ENCODE peak calls at places on chromosomes 13 and 19, in seven cellular contexts. J is osteoblast, Y is lower lobe of right lung, C is stomach, M is Peyer's patch, D is heart left ventricle, R is psoas muscle. O is an unnamed sample.

GRCh38 chr19:1009976-1010538 is 9.8 kb downstream of the GRIN3B start:
- DNase-seq in R (no peak), Y (no peak), D (no peak), C (no peak), M (no peak), J (no peak), O (no peak)

GRCh38 chr13:73720216-73720840 is 413.9 kb downstream of the KLF12 start:
- DNase-seq in Y (no peak), M (no peak), D (no peak), J (no peak), R (no peak), C (no peak), O (no peak)

GRCh38 chr13:93309886-93310520 is 83.4 kb downstream of the GPC6 start:
- DNase-seq in C (no peak), Y (no peak), J (peak; percentile 86), D (no peak), R (no peak), M (no peak), O (peak; percentile 27)

GRCh38 chr13:108919036-108919907 is 289.9 kb downstream of the MYO16 start:
- DNase-seq in J (peak; percentile 58), C (no peak), D (no peak), Y (no peak), R (no peak), M (no peak), O (no peak)

GRCh38 chr13:24187185-24187584 is 26.7 kb downstream of the SPATA13 start:
- DNase-seq in C (no peak), M (no peak), J (peak; percentile 47), Y (no peak), D (no peak), R (no peak), O (no peak)

GRCh38 chr19:37594064-37594981 is at the start of the genes ZNF540 and ZNF571:
- DNase-seq in C (peak; percentile 95), M (peak; percentile 95), D (peak; percentile 96), J (peak; percentile 96), R (peak; percentile 93), Y (peak; percentile 98), O (peak; percentile 97)

GRCh38 chr13:46345866-46346265 is 41.2 kb downstream of the RUBCNL start:
- DNase-seq in J (no peak), R (no peak), M (no peak), C (no peak), Y (no peak), D (no peak), O (no peak)

GRCh38 chr13:59447031-59447430 is 716.7 kb downstream of the DIAPH3 start:
- DNase-seq in D (no peak), C (no peak), M (no peak), J (no peak), R (no peak), Y (no peak), O (no peak)

GRCh38 chr19:919157-920050 is 2.3 kb downstream of the KISS1R start:
- DNase-seq in R (no peak), Y (no peak), J (peak; percentile 92), D (no peak), M (peak; percentile 61), C (no peak), O (no peak)

GRCh38 chr13:22060187-22060586 is 389.3 kb downstream of the FGF9 start:
- DNase-seq in M (no peak), Y (no peak), R (no peak), D (no peak), C (no peak), J (no peak), O (no peak)

GRCh38 chr19:1469936-1470863 is 8.8 kb downstream of the C19orf25 start:
- DNase-seq in Y (peak; percentile 64), J (peak; percentile 95), R (peak; percentile 35), D (no peak), C (peak; percentile 57), M (peak; percentile 74), O (peak; percentile 48)

GRCh38 chr19:17553256-17553655 is 2.2 kb upstream of the COLGALT1 start:
- DNase-seq in M (no peak), D (peak; percentile 85), C (no peak), Y (no peak), R (peak; percentile 65), J (peak; percentile 89), O (peak; percentile 98)

GRCh38 chr13:28866932-28867331 is 46.8 kb downstream of the MTUS2 start:
- DNase-seq in J (no peak), M (no peak), Y (no peak), D (no peak), C (no peak), R (no peak), O (no peak)

GRCh38 chr13:21033224-21033855 is 28.0 kb downstream of the LATS2 start:
- DNase-seq in J (no peak), R (no peak), C (peak; percentile 69), Y (no peak), M (no peak), D (peak; percentile 61), O (peak; percentile 50)

GRCh38 chr19:47239610-47240296 is 8.8 kb upstream of the BBC3 start:
- DNase-seq in C (peak; percentile 58), Y (peak; percentile 65), M (peak; percentile 41), J (peak; percentile 96), R (peak; percentile 58), D (peak; percentile 63), O (peak; percentile 65)

GRCh38 chr13:23828086-23828485 is 61.1 kb downstream of the MIPEP start:
- DNase-seq in M (no peak), D (no peak), C (no peak), Y (no peak), J (no peak), R (no peak), O (no peak)

GRCh38 chr13:81929988-81930387 is 1589.1 kb upstream of the SPRY2 start:
- DNase-seq in Y (no peak), M (no peak), C (no peak), J (no peak), D (no peak), R (no peak), O (peak; percentile 5)

GRCh38 chr13:30134578-30134977 is 172.8 kb downstream of the KATNAL1 start:
- DNase-seq in M (no peak), Y (no peak), C (no peak), D (no peak), R (no peak), J (no peak), O (no peak)

GRCh38 chr19:6744381-6745288 is 5.2 kb downstream of the TRIP10 start:
- DNase-seq in Y (peak; percentile 81), D (peak; percentile 94), M (peak; percentile 37), J (peak; percentile 99), R (peak; percentile 91), C (peak; percentile 90), O (peak; percentile 84)

GRCh38 chr19:34141036-34141435 is 31.3 kb upstream of the LSM14A start:
- DNase-seq in Y (no peak), M (no peak), D (no peak), C (no peak), R (no peak), J (no peak), O (no peak)

DNA sequence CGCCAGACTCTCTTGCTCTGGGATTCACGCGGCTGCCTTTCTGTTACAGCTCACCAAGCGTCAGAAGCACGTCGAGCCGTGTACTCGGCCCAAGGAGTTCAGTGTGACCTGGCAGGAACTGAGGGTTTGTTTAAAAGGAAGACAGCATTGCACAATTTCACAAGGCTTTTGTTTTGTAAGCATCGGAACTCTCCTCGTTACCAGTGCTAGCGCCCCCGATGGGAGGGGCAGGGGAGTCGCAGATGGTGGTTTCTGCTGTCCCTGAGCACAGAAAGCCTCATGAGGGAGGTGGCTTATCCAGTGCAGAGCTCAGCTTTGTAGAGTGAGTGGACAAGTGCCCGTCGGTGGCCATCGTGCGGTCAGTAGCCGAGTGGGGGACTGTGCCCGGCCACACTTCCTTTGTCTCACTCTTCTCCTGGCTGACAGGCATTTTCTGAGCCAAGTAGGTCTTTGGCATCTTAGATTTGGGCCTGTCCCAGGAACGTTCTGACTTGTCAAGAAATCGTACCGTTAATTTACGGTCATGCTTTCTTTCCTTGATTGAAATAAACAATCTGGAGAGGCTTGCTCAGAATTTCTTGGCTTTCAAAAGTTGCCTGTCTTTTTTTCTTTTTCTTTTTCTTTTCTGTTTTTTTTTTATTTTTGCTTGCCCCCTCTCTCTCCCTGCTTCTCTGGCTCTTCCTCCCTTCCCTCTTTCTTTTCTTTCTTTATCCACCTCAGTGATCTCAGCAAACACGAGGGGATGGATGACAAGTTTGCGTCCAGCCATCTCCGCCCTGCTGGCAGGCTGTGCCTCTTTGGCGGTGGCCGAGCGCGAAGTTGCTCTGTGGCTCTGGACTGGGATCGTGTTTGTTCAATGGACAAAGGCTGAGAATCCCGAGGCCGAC is 7.7 kb downstream of the KDM4B start:
- DNase-seq in J (peak; percentile 92), C (peak; percentile 53), R (peak; percentile 83), Y (peak; percentile 88), D (peak; percentile 86), M (peak; percentile 39), O (no peak)
- H3K4me1 ChIP-seq in J (peaks cover 34% of the 10 kb centered on the region), C (peaks cover 93% of the 10 kb centered on the region), R (peaks cover 81% of the 10 kb centered on the region), Y (peaks cover 77% of the 10 kb centered on the region), D (peaks cover 95% of the 10 kb centered on the region), M (peaks cover 2% of the 10 kb centered on the region), O (peaks cover 23% of the 10 kb centered on the region)

GRCh38 chr19:29415507-29415906 is 110.3 kb upstream of the VSTM2B start:
- DNase-seq in C (no peak), M (no peak), R (no peak), Y (no peak), J (peak; percentile 27), D (no peak), O (no peak)

GRCh38 chr19:29420482-29421185 is 105.2 kb upstream of the VSTM2B start:
- DNase-seq in M (no peak), Y (no peak), R (no peak), J (no peak), D (no peak), C (no peak), O (no peak)

GRCh38 chr19:29420065-29420464 is 105.7 kb upstream of the VSTM2B start:
- DNase-seq in J (peak; percentile 61), Y (no peak), C (no peak), M (no peak), D (no peak), R (no peak), O (no peak)

GRCh38 chr19:29418106-29418684 is 107.6 kb upstream of the VSTM2B start:
- DNase-seq in C (no peak), M (no peak), J (no peak), Y (no peak), D (no peak), R (no peak), O (no peak)

DNA sequence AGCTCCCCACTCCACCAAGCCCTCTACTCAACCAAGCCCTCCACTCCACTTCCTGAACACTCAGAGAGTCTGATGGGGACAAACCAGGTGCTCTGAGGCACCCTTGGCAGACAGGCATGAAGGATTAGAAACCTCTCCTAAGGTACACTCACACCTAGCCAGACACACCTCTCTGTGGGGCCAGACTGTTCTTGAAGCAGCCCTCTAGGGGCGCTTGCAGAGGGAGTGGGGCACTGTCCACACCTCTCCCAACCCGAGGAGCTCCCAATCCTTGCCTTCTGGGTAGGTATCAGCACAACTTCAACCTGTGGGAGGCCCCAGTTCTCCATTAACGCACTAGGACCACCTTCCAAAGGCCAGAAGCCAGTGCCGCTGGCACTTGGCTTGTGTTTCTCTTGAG is 108.7 kb upstream of the VSTM2B start:
- DNase-seq in Y (no peak), J (peak; percentile 25), D (no peak), C (no peak), R (no peak), M (no peak), O (no peak)
- H3K27me3 ChIP-seq in Y (no peaks in the 10 kb centered on the region), J (no peaks in the 10 kb centered on the region), D (no peaks in the 10 kb centered on the region), C (peaks cover 22% of the 10 kb centered on the region), R (peaks cover 3% of the 10 kb centered on the region), M (no peaks in the 10 kb centered on the region), O (no peaks in the 10 kb centered on the region)

GRCh38 chr19:28586501-28586900 is 626.5 kb downstream of the UQCRFS1 start:
- DNase-seq in Y (no peak), D (no peak), R (no peak), C (no peak), J (no peak), M (no peak), O (peak; percentile 1)
- H3K9me3 ChIP-seq in Y (no peaks in the 10 kb centered on the region), D (no peaks in the 10 kb centered on the region), R (no peaks in the 10 kb centered on the region), C (no peaks in the 10 kb centered on the region), J (peaks cover 2% of the 10 kb centered on the region), M (no peaks in the 10 kb centered on the region), O (no peaks in the 10 kb centered on the region)

GRCh38 chr19:16365300-16365996 is 40.8 kb downstream of the KLF2 start:
- DNase-seq in C (no peak), M (no peak), J (peak; percentile 52), D (no peak), Y (peak; percentile 40), R (no peak), O (no peak)
- H3K4me1 ChIP-seq in C (peaks cover 74% of the 10 kb centered on the region), M (peaks cover 42% of the 10 kb centered on the region), J (no peaks in the 10 kb centered on the region), D (peaks cover 12% of the 10 kb centered on the region), Y (peaks cover 45% of the 10 kb centered on the region), R (peaks cover 21% of the 10 kb centered on the region), O (peaks cover 19% of the 10 kb centered on the region)

O was measured in cardiac muscle cell.